ENCODE peak calls at places on chromosomes 12 and 14, in four cellular contexts. C is GM12878, N is K562, W is HepG2. G is an unnamed sample.

GRCh38 chr14:58690801-58691516 is 53.2 kb downstream of the DACT1 start:
- DNase-seq in C (no peak), N (no peak), W (no peak), G (no peak)

GRCh38 chr14:99758121-99758871 is 34.9 kb upstream of the EML1 start:
- DNase-seq in C (no peak), N (no peak), W (no peak), G (no peak)

GRCh38 chr12:55060970-55061543 is 41.3 kb downstream of the NEUROD4 start:
- DNase-seq in C (no peak), N (no peak), W (no peak), G (no peak)

GRCh38 chr12:131461096-131461495 is 249.8 kb upstream of the SFSWAP start:
- DNase-seq in C (no peak), N (no peak), W (no peak), G (no peak)

GRCh38 chr14:35897616-35898111 is 71.5 kb downstream of the BRMS1L start:
- DNase-seq in C (no peak), N (no peak), W (peak), G (no peak)

GRCh38 chr14:99427632-99428315 is 52.9 kb downstream of the SETD3 start:
- DNase-seq in C (no peak), N (no peak), W (no peak), G (no peak)

GRCh38 chr14:55530464-55530863 is 49.5 kb upstream of the KTN1 start:
- DNase-seq in C (no peak), N (no peak), W (no peak), G (no peak)

GRCh38 chr12:69712826-69713225 is 13.7 kb upstream of the BEST3 start:
- DNase-seq in C (no peak), N (no peak), W (no peak), G (no peak)

GRCh38 chr12:32568241-32568640 is 110.9 kb upstream of the DNM1L start:
- DNase-seq in C (no peak), N (no peak), W (peak), G (no peak)

GRCh38 chr12:75489613-75490210 is 9.2 kb downstream of the GLIPR1 start:
- DNase-seq in C (no peak), N (no peak), W (no peak), G (no peak)

GRCh38 chr12:116719661-116720060 is 18.2 kb downstream of the SPRING1 start:
- DNase-seq in C (no peak), N (no peak), W (no peak), G (no peak)

GRCh38 chr14:85934886-85935254 is 404.9 kb downstream of the FLRT2 start:
- DNase-seq in C (peak), N (no peak), W (no peak), G (no peak)

GRCh38 chr12:86261142-86261541 is 5.0 kb upstream of the MGAT4C start:
- DNase-seq in C (no peak), N (no peak), W (no peak), G (no peak)

GRCh38 chr12:95218852-95219171 is 1.2 kb downstream of the VEZT start:
- DNase-seq in C (no peak), N (no peak), W (no peak), G (no peak)

GRCh38 chr14:82806426-82806825 is 1272.8 kb upstream of the SEL1L start:
- DNase-seq in C (no peak), N (no peak), W (no peak), G (no peak)

GRCh38 chr12:116415408-116416108 is 138.1 kb upstream of the MED13L start:
- DNase-seq in C (no peak), N (no peak), W (no peak), G (no peak)

GRCh38 chr12:85669911-85670310 is 166.3 kb downstream of the RASSF9 start:
- DNase-seq in C (no peak), N (no peak), W (no peak), G (no peak)

GRCh38 chr14:104794641-104795467 is 694 bp downstream of the AKT1 start:
- DNase-seq in C (no peak), N (peak), W (no peak), G (peak)

GRCh38 chr14:56195727-56196126 is 77.5 kb downstream of the PELI2 start:
- DNase-seq in C (peak), N (no peak), W (no peak), G (no peak)

GRCh38 chr12:42742691-42743090 is 153.1 kb upstream of the PRICKLE1 start:
- DNase-seq in C (no peak), N (no peak), W (no peak), G (no peak)

GRCh38 chr14:28677381-28677780 is 89.2 kb upstream of the FOXG1 start:
- DNase-seq in C (no peak), N (no peak), W (no peak), G (no peak)

GRCh38 chr12:94277426-94278000 is 129.1 kb downstream of the PLXNC1 start:
- DNase-seq in C (no peak), N (no peak), W (peak), G (no peak)

GRCh38 chr12:130863298-130863697 is 8.6 kb upstream of the RAN start:
- DNase-seq in C (no peak), N (no peak), W (peak), G (no peak)

GRCh38 chr14:101049511-101049910 is 146.0 kb upstream of the RTL1 start:
- DNase-seq in C (no peak), N (no peak), W (no peak), G (no peak)

GRCh38 chr14:99663716-99664635 is 19.0 kb downstream of the HHIPL1 start:
- DNase-seq in C (no peak), N (no peak), W (no peak), G (no peak)

GRCh38 chr14:100810861-100811461 is 15.0 kb upstream of the MEG3 start:
- DNase-seq in C (no peak), N (no peak), W (no peak), G (no peak)

GRCh38 chr14:49796025-49796424 is 28.1 kb downstream of the KLHDC2 start:
- DNase-seq in C (no peak), N (no peak), W (no peak), G (no peak)

GRCh38 chr12:75836533-75836932 is 195.0 kb downstream of the PHLDA1 start:
- DNase-seq in C (no peak), N (no peak), W (peak), G (no peak)

GRCh38 chr12:12736759-12737676 is 19.9 kb downstream of the CDKN1B start:
- DNase-seq in C (peak), N (peak), W (no peak), G (no peak)

GRCh38 chr12:95385646-95386045 is 88.3 kb upstream of the METAP2 start:
- DNase-seq in C (no peak), N (no peak), W (no peak), G (no peak)

GRCh38 chr12:43210437-43211197 is 341.4 kb downstream of the ADAMTS20 start:
- DNase-seq in C (peak), N (no peak), W (no peak), G (no peak)

DNA sequence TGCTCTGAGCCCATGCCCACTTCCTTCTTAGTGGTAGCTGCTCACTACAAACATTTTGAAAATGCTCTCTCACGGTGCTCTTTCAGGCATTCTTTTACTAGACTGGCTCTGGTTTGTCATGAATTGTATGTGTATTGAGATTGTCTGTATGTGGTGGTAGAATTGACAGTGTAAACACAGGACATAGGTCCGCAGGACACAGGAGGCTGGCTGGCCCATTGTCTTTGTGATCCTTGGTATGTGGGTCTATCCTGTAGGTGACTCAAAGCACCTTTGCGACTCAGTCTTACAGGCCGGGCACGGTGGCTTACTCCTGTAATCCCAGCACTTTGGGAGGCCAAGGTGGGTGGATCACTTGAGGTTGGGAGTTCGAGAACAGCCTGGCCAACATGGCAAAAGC is 250.9 kb downstream of the C12orf75 start:
- DNase-seq in C (no peak), N (no peak), W (no peak), G (no peak)
- TF ChIP-seq FOXM1 in C (no peak), N (no peak), W (no peak), G (no peak)

GRCh38 chr12:3752096-3752709 is 706 bp downstream of the CRACR2A start:
- DNase-seq in C (peak), N (peak), W (peak), G (no peak)
- TF ChIP-seq BHLHE40 in C (peak), N (no peak), W (no peak), G (no peak)

GRCh38 chr12:15831315-15831993 is 42.3 kb upstream of the EPS8 start:
- DNase-seq in C (no peak), N (no peak), W (no peak), G (no peak)
- TF ChIP-seq FOXM1 in C (no peak), N (no peak), W (no peak), G (no peak)

DNA sequence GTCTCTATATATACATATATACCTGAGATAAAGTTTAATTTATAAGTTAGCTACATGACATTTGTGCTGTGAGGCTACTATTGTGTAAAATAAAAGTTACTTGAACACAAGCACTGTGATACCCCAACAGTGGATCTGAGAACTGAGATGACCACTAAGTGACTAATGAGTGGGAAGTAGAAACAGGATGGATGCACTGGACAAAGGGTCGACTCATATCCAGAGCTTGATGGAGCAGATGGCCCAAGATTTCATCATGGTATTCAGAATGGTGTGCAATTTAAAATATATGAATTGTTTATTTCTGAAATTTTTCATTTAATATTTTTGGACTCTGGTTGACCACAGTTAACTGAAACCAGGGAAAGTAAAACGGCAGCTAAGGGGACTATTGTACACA is 908.6 kb upstream of the MDGA2 start:
- DNase-seq in C (no peak), N (no peak), W (no peak), G (no peak)
- TF ChIP-seq BHLHE40 in C (no peak), N (no peak), W (no peak), G (no peak)

GRCh38 chr12:14473707-14474287 is 93.9 kb downstream of the PLBD1 start:
- DNase-seq in C (no peak), N (no peak), W (peak), G (no peak)
- TF ChIP-seq FOXM1 in C (no peak), N (peak), W (no peak), G (peak)

DNA sequence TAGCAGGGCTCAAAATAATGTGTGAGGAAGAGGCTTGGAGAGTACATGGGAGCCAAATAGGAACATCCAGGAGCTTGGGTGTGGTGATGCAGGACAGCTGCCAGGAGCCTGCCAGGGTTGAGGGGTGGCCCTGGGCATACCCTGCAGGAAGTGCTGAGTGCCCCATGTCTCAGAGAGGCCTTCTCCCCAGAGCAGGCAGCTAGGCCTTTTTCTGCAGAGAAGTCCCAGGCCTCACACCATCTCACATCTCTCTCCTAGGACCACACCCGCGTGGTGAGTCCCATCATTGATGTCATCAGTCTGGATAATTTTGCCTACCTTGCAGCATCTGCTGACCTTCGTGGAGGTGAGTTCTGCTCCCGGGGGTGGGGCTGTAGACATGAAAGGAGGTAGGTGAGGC is 66.9 kb downstream of the ERH start:
- DNase-seq in C (no peak), N (no peak), W (no peak), G (no peak)
- TF ChIP-seq BHLHE40 in C (no peak), N (no peak), W (no peak), G (no peak)

DNA sequence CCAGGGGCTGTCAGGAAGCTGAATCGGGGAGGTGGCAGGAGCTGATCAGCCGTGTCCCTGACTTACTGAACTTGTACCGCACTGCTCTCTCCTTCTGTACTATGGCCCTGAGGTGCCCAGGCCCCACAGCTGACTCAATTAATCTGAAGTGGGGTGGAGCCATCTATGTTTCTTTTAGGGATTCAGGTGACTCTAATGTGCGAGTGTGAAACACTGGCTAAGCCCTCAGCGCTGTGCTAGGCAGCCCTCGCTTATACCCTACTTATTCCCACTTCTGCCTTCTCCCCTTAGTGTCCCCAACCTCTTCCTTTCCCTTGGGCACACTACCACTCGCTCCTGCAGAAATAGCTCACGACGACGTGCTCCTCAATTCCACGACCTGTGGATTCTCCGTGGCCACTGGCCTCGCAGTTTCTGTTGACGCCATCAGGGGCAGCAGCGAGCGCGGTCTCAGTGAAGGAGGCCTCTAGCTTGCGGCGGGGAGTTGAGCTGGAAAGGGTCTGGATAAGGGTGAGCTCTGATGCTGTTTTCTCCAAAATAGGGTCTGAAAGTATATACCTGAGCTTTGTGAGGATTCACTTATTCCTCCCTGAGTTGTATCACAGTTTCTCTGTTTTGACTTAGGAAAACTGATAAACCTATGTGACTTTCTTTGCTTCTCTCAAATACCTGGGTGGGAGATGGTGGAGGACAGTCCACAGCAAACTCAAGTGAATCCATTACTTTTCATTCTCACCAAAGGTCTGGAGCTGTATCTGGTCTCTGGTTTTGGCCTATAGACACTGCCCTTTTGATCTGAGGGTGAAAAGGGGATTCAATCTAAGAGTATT is 167.6 kb downstream of the SLC41A2 start:
- DNase-seq in C (peak), N (peak), W (peak), G (peak)
- TF ChIP-seq FOXM1 in C (no peak), N (no peak), W (no peak), G (no peak)

DNA sequence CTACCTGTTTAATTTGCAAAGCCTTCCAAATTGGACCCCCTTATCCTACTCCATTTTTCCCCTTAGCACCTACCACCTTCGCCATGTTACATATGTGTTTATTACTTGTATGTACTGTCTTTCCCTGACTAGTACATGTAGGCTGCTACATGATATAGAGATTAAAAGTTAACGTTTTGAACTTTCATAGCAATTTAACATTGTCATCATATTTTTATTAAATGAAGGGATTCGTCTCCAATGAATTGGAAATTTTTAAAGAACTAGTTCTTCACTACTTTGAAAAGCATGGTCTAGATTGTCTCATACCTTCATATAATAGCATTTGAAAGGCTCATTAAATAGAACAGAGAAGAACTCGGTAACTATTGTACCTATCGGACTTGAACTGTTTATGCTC is 64.9 kb upstream of the REP15 start:
- DNase-seq in C (no peak), N (no peak), W (no peak), G (no peak)
- TF ChIP-seq BHLHE40 in C (no peak), N (no peak), W (no peak), G (no peak)

DNA sequence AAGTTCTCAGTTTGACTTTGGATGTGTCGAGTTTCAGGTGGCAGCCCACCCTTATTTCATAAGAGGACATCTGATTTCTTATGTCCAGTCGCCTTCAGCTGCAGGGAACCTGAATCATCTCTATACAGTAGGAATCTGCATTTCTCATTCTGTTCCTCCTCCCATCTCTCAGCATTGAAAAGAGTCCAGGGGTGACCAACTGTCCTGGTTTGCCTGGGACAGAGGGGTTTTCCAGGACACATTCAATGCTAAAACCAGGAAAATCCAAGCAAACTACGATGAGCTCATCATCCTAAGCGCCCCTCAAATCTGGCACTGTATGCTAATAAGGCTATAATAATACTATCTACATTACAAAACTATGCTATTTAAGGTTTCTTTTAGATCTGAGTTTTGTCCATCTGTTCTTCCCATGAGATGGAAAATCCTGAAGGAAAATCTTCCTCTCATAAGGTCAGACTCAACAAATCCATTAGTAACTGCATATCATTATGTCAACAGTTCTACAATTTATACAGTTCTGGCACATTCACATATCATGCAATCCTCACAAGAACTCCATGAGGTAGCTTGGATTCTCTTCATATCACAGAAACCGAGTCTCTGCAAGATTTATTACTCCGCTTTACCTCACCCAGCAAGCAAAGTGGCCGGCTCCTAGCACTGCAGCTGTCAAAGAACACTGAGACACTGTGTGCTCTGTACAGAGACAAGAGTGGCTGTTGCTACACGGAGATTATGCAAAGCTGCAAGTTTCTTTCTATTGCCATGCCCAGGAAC is 15.6 kb upstream of the CALM1 start:
- DNase-seq in C (no peak), N (no peak), W (peak), G (no peak)
- TF ChIP-seq FOXM1 in C (no peak), N (no peak), W (no peak), G (no peak)

G was measured in HEK293T.